ENCODE peak calls at places on chromosomes 7 and 10, in four cellular contexts. P is CD8-positive, alpha-beta T cell; R is fibroblast of pulmonary artery; X is NCI-H226. W is an unnamed sample.

GRCh38 chr10:96585726-96586418 is 940 bp downstream of the TM9SF3 start:
- DNase-seq in P (no peak), R (peak; percentile 8), X (no peak), W (no peak)

GRCh38 chr7:13639416-13639815 is 350.1 kb downstream of the ETV1 start:
- DNase-seq in P (no peak), R (peak; percentile 4), X (no peak), W (no peak)

GRCh38 chr7:32131091-32131490 is 60.9 kb upstream of the PDE1C start:
- DNase-seq in P (no peak), R (no peak), X (no peak), W (no peak)

GRCh38 chr7:105354383-105354782 is 34.3 kb downstream of the SRPK2 start:
- DNase-seq in P (no peak), R (no peak), X (peak; percentile 17), W (no peak)

GRCh38 chr10:9331583-9332008 is 1277.1 kb downstream of the GATA3 start:
- DNase-seq in P (no peak), R (peak; percentile 78), X (peak; percentile 23), W (peak; percentile 5)

GRCh38 chr7:116786791-116787443 is 75.5 kb upstream of the CAPZA2 start:
- DNase-seq in P (no peak), R (peak; percentile 56), X (no peak), W (peak; percentile 41)

GRCh38 chr7:155229548-155230168 is 68.0 kb upstream of the INSIG1 start:
- DNase-seq in P (no peak), R (no peak), X (no peak), W (no peak)

GRCh38 chr7:130278892-130279690 is 12.4 kb downstream of the CPA2 start:
- DNase-seq in P (no peak), R (peak; percentile 98), X (peak; percentile 91), W (peak; percentile 81)

GRCh38 chr7:55307123-55307916 is 57.8 kb upstream of the LANCL2 start:
- DNase-seq in P (no peak), R (peak; percentile 17), X (peak; percentile 63), W (peak; percentile 17)

GRCh38 chr7:22728416-22729029 is 1.5 kb downstream of the IL6 start:
- DNase-seq in P (no peak), R (peak; percentile 86), X (peak; percentile 72), W (peak; percentile 32)

GRCh38 chr7:37149019-37149814 is 299.4 kb downstream of the ELMO1 start:
- DNase-seq in P (no peak), R (no peak), X (no peak), W (no peak)

GRCh38 chr10:35459449-35459847 is 123.1 kb downstream of the CCNY start:
- DNase-seq in P (no peak), R (no peak), X (no peak), W (no peak)

GRCh38 chr10:121222842-121223241 is 371.7 kb downstream of the WDR11 start:
- DNase-seq in P (no peak), R (no peak), X (no peak), W (no peak)

GRCh38 chr7:72445580-72445979 is 33.4 kb upstream of the CALN1 start:
- DNase-seq in P (no peak), R (no peak), X (no peak), W (no peak)

GRCh38 chr7:7424151-7424873 is 111.4 kb downstream of the COL28A1 start:
- DNase-seq in P (peak; percentile 25), R (peak; percentile 78), X (peak; percentile 55), W (peak; percentile 64)

GRCh38 chr7:934469-935320 is 19.8 kb downstream of the ADAP1 start:
- DNase-seq in P (no peak), R (no peak), X (no peak), W (no peak)

GRCh38 chr10:17026686-17027485 is 102.7 kb downstream of the CUBN start:
- DNase-seq in P (peak; percentile 57), R (peak; percentile 59), X (no peak), W (peak; percentile 80)

GRCh38 chr7:20351901-20352300 is 21.2 kb downstream of the ITGB8 start:
- DNase-seq in P (no peak), R (peak; percentile 69), X (peak; percentile 77), W (no peak)